ENCODE peak calls at places on chromosomes 12 and 14, in eight cellular contexts. D, N, K, S, T, F, Y and O are unnamed samples.

GRCh38 chr12:27333311-27334009 is 824 bp downstream of the BMAL2 start:
- DNase-seq in S (peak; percentile 43), N (peak; percentile 49), K (peak; percentile 76), F (no peak), T (peak; percentile 46), Y (peak; percentile 64), D (no peak), O (peak; percentile 58)

GRCh38 chr12:62400135-62400534 is 66.5 kb upstream of the MON2 start:
- DNase-seq in Y (no peak), D (no peak), K (no peak), T (no peak), S (no peak), F (peak; percentile 19), N (no peak), O (no peak)

GRCh38 chr14:22551597-22551982 is 37.4 kb downstream of the DAD1 start:
- DNase-seq in F (no peak), Y (no peak), T (peak; percentile 43), S (no peak), D (no peak), K (no peak), N (no peak), O (no peak)

GRCh38 chr12:95674088-95674595 is 116.4 kb downstream of the NTN4 start:
- DNase-seq in N (no peak), S (no peak), D (no peak), K (no peak), F (no peak), T (no peak), Y (no peak), O (no peak)

GRCh38 chr14:43475762-43476161 is 1031.3 kb downstream of the FSCB start:
- DNase-seq in S (no peak), N (no peak), K (no peak), Y (no peak), D (no peak), F (no peak), T (peak; percentile 57), O (peak; percentile 11)

GRCh38 chr12:31872831-31873604 is 86.2 kb upstream of the RESF1 start:
- DNase-seq in D (no peak), Y (no peak), S (no peak), N (no peak), K (no peak), F (no peak), T (no peak), O (no peak)

GRCh38 chr14:61581955-61582615 is 113.2 kb upstream of the HIF1A start:
- DNase-seq in F (no peak), D (no peak), S (no peak), K (no peak), T (no peak), N (no peak), Y (no peak), O (no peak)

GRCh38 chr14:95389471-95390011 is 69.8 kb upstream of the CLMN start:
- DNase-seq in T (no peak), Y (no peak), N (no peak), D (no peak), S (no peak), K (no peak), F (no peak), O (no peak)

GRCh38 chr12:103561174-103561573 is 25.9 kb upstream of the STAB2 start:
- DNase-seq in N (peak; percentile 20), D (no peak), Y (no peak), K (no peak), F (no peak), S (no peak), T (peak; percentile 62), O (no peak)

GRCh38 chr12:80241576-80242273 is 142.4 kb downstream of the OTOGL start:
- DNase-seq in K (no peak), Y (no peak), N (no peak), F (no peak), T (peak; percentile 42), D (no peak), S (no peak), O (no peak)

GRCh38 chr12:132287391-132288238 is 41.8 kb downstream of the GALNT9 start:
- DNase-seq in T (no peak), K (no peak), N (no peak), D (no peak), S (no peak), F (no peak), Y (no peak), O (no peak)

GRCh38 chr12:12481636-12482035 is 81.0 kb downstream of the DUSP16 start:
- DNase-seq in Y (no peak), D (no peak), F (no peak), K (no peak), T (no peak), S (no peak), N (no peak), O (no peak)

GRCh38 chr14:68655961-68656360 is 136.9 kb downstream of the ZFP36L1 start:
- DNase-seq in F (peak; percentile 27), N (no peak), K (peak; percentile 40), S (peak; percentile 43), Y (no peak), D (peak; percentile 18), T (peak; percentile 52), O (peak; percentile 44)

GRCh38 chr12:106893451-106893850 is 62.3 kb upstream of the TMEM263 start:
- DNase-seq in F (no peak), D (no peak), K (no peak), S (no peak), Y (no peak), T (peak; percentile 39), N (no peak), O (no peak)

GRCh38 chr12:75862692-75863471 is 168.7 kb downstream of the PHLDA1 start:
- DNase-seq in N (no peak), F (no peak), Y (no peak), D (peak; percentile 84), T (peak; percentile 97), S (no peak), K (no peak), O (peak; percentile 10)

GRCh38 chr12:64998327-64999156 is 122.6 kb downstream of the WIF1 start:
- DNase-seq in D (no peak), K (no peak), F (no peak), S (no peak), T (peak; percentile 93), N (no peak), Y (no peak), O (peak; percentile 19)

GRCh38 chr12:106642991-106643390 is 60.2 kb downstream of the RFX4 start:
- DNase-seq in K (no peak), F (no peak), Y (no peak), D (no peak), T (peak; percentile 30), S (no peak), N (no peak), O (no peak)

GRCh38 chr12:77685112-77685511 is 145.6 kb upstream of the NAV3 start:
- DNase-seq in N (peak; percentile 82), S (peak; percentile 85), T (peak; percentile 80), D (peak; percentile 71), F (peak; percentile 55), K (peak; percentile 8), Y (peak; percentile 72), O (peak; percentile 84)

GRCh38 chr14:61568572-61569011 is 126.7 kb upstream of the HIF1A start:
- DNase-seq in K (no peak), T (peak; percentile 57), F (peak; percentile 98), S (peak; percentile 58), D (no peak), Y (peak; percentile 42), N (peak; percentile 72), O (no peak)

GRCh38 chr14:104240426-104241157 is 102.2 kb downstream of the KIF26A start:
- DNase-seq in K (peak; percentile 32), Y (no peak), F (peak; percentile 94), D (no peak), S (peak; percentile 24), T (no peak), N (peak; percentile 42), O (no peak)

GRCh38 chr14:36773136-36773540 is 111.5 kb downstream of the PAX9 start:
- DNase-seq in S (no peak), D (peak; percentile 33), K (no peak), Y (no peak), F (no peak), N (peak; percentile 59), T (peak; percentile 76), O (peak; percentile 49)

GRCh38 chr14:72590577-72590976 is 303.3 kb downstream of the DPF3 start:
- DNase-seq in Y (no peak), N (no peak), F (no peak), K (no peak), S (no peak), T (no peak), D (no peak), O (no peak)

DNA sequence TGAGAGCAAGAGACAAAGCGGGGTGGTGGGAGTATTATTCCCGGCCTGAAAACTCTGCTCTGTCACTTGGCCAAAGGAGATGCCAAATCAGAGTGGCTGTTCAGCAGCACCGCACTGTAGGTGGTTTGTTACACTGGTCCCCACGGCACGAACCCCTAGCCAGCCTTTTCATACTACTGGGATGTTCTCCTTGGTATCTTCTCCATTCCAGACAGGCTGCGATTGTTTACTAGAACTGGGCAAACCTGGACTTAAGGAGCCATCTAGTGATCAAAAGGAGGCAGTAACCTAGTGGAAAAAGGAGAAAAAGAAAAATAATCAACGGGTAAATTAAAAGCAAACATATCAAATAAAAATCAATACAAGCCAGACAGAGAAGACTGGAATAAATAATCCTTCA is 58.9 kb upstream of the TMTC2 start:
- DNase-seq in N (peak; percentile 73), S (peak; percentile 64), Y (peak; percentile 19), T (peak; percentile 67), D (peak; percentile 26), F (no peak), K (peak; percentile 18), O (peak; percentile 33)
- TF ChIP-seq CTCF in N (peak; percentile 80), S (peak; percentile 72), Y (peak; percentile 41), T (peak; percentile 88), D (peak; percentile 56), F (peak; percentile 50), K (peak; percentile 59), O (peak; percentile 54)

GRCh38 chr14:52314521-52315354 is 626 bp downstream of the PTGER2 start:
- DNase-seq in K (peak; percentile 73), Y (no peak), N (peak; percentile 56), D (no peak), T (no peak), F (no peak), S (peak; percentile 36), O (peak; percentile 30)
- TF ChIP-seq EZH2phosphoT487 in K (no peak), Y (no peak), N (peak; percentile 27), D (no peak), T (no peak), F (no peak), S (peak; percentile 88), O (no peak)

GRCh38 chr12:46207644-46208043 is 61.2 kb downstream of the SLC38A1 start:
- DNase-seq in K (no peak), T (no peak), N (no peak), S (no peak), D (no peak), Y (no peak), F (no peak), O (no peak)
- H3K4me1 ChIP-seq in K (peaks cover 6% of the 10 kb centered on the region), T (peaks cover 35% of the 10 kb centered on the region), N (peaks cover 15% of the 10 kb centered on the region), S (no peaks in the 10 kb centered on the region), D (no peaks in the 10 kb centered on the region), Y (peaks cover 5% of the 10 kb centered on the region), F (peaks cover 54% of the 10 kb centered on the region), O (peaks cover 15% of the 10 kb centered on the region)

GRCh38 chr12:105363890-105364289 is 33.4 kb downstream of the C12orf75 start:
- DNase-seq in Y (no peak), F (peak; percentile 33), N (no peak), K (no peak), S (no peak), D (no peak), T (no peak), O (no peak)

GRCh38 chr12:105368047-105368646 is 37.7 kb downstream of the C12orf75 start:
- DNase-seq in N (peak; percentile 59), K (no peak), D (no peak), F (no peak), Y (no peak), S (no peak), T (no peak), O (no peak)

GRCh38 chr12:105365231-105365630 is 34.7 kb downstream of the C12orf75 start:
- DNase-seq in S (no peak), T (no peak), K (no peak), F (no peak), Y (no peak), D (no peak), N (no peak), O (no peak)

GRCh38 chr12:105369014-105369413 is 38.5 kb downstream of the C12orf75 start:
- DNase-seq in F (no peak), N (no peak), Y (no peak), S (no peak), T (peak; percentile 30), K (no peak), D (no peak), O (no peak)
- TF ChIP-seq CTCF in F (no peak), N (no peak), Y (no peak), S (no peak), T (peak; percentile 14), K (no peak), D (no peak), O (peak; percentile 8)